ENCODE peak calls at places on chromosomes 6 and 20, in ten cellular contexts. V, X, Q, M, P, Y, K, E, L and U are unnamed samples.

GRCh38 chr20:10385850-10386544 is 48.0 kb downstream of the MKKS start:
- DNase-seq in V (no peak), X (no peak), Q (no peak), M (no peak), P (peak; percentile 13), Y (no peak), K (no peak), E (no peak), L (no peak), U (no peak)

GRCh38 chr6:166448432-166448831 is 65.7 kb upstream of the MPC1 start:
- DNase-seq in V (no peak), X (no peak), Q (no peak), M (no peak), P (no peak), Y (no peak), K (no peak), E (no peak), L (no peak), U (no peak)

GRCh38 chr6:150334790-150335783 is 33.7 kb upstream of the IYD start:
- DNase-seq in V (no peak), X (peak; percentile 53), Q (no peak), M (no peak), P (peak; percentile 85), Y (peak; percentile 22), K (no peak), E (peak; percentile 4), L (peak; percentile 80), U (peak; percentile 28)

GRCh38 chr6:132202569-132202968 is 198.7 kb downstream of the MOXD1 start:
- DNase-seq in V (no peak), X (no peak), Q (no peak), M (no peak), P (peak; percentile 93), Y (no peak), K (no peak), E (no peak), L (no peak), U (no peak)

GRCh38 chr6:127397729-127398609 is 54.6 kb upstream of the ECHDC1 start:
- DNase-seq in V (no peak), X (no peak), Q (no peak), M (no peak), P (no peak), Y (no peak), K (no peak), E (no peak), L (no peak), U (no peak)

GRCh38 chr20:50516180-50516934 is 6.2 kb downstream of the PTPN1 start:
- DNase-seq in V (no peak), X (no peak), Q (no peak), M (no peak), P (no peak), Y (no peak), K (no peak), E (no peak), L (peak; percentile 16), U (no peak)

GRCh38 chr6:140175486-140175885 is 801.0 kb upstream of the CITED2 start:
- DNase-seq in V (no peak), X (no peak), Q (no peak), M (no peak), P (peak; percentile 34), Y (no peak), K (no peak), E (no peak), L (no peak), U (no peak)

GRCh38 chr6:87806635-87807034 is 104.6 kb upstream of the AKIRIN2 start:
- DNase-seq in V (no peak), X (no peak), Q (no peak), M (no peak), P (peak; percentile 62), Y (no peak), K (no peak), E (no peak), L (no peak), U (no peak)

GRCh38 chr6:43509142-43509983 is 783 bp downstream of the LRRC73 start:
- DNase-seq in V (no peak), X (no peak), Q (no peak), M (no peak), P (no peak), Y (no peak), K (no peak), E (no peak), L (no peak), U (no peak)